ENCODE peak calls at places on chromosomes 11 and 22, in seven cellular contexts. S is upper lobe of right lung, W is HCT116, E is brain microvascular endothelial cell, N is cardiac muscle cell, J is prostate gland, C is tibial artery. K is an unnamed sample. For H3K36me3, the result is how much of the 10 kb centered on the place peaks cover.

GRCh38 chr11:124892131-124892530 is 5.5 kb downstream of the ROBO4 start:
- DNase-seq in S (no peak), W (no peak), E (no peak), N (no peak), J (no peak), C (no peak), K (no peak)

GRCh38 chr11:42315267-42315666 is 855.8 kb upstream of the LRRC4C start:
- DNase-seq in S (no peak), W (no peak), E (peak), N (peak), J (no peak), C (no peak), K (no peak)

GRCh38 chr11:74341926-74342325 is 30.5 kb upstream of the P4HA3 start:
- DNase-seq in S (no peak), W (no peak), E (no peak), N (no peak), J (no peak), C (no peak), K (no peak)

GRCh38 chr22:35785181-35785923 is 67.7 kb downstream of the APOL5 start:
- DNase-seq in S (no peak), W (no peak), E (no peak), N (peak), J (no peak), C (no peak), K (no peak)

GRCh38 chr11:118888398-118888797 is 4.7 kb downstream of the CXCR5 start:
- DNase-seq in S (no peak), W (peak), E (no peak), N (no peak), J (no peak), C (no peak), K (no peak)

GRCh38 chr11:11036185-11037161 is 178.6 kb upstream of the ZBED5 start:
- DNase-seq in S (no peak), W (peak), E (peak), N (peak), J (peak), C (no peak), K (peak)

GRCh38 chr11:10450451-10451398 is 4.3 kb upstream of the AMPD3 start:
- DNase-seq in S (peak), W (peak), E (no peak), N (peak), J (peak), C (no peak), K (no peak)

GRCh38 chr22:37627545-37627944 is 11.9 kb upstream of the SH3BP1 start:
- DNase-seq in S (no peak), W (no peak), E (no peak), N (no peak), J (no peak), C (no peak), K (no peak)

GRCh38 chr11:48022445-48022844 is 42.1 kb downstream of the PTPRJ start:
- DNase-seq in S (no peak), W (no peak), E (no peak), N (no peak), J (no peak), C (no peak), K (no peak)

GRCh38 chr22:21861290-21861848 is 6.1 kb downstream of the MAPK1 start:
- DNase-seq in S (no peak), W (no peak), E (no peak), N (no peak), J (no peak), C (no peak), K (no peak)

GRCh38 chr22:45552580-45553332 is 50.1 kb downstream of the FBLN1 start:
- DNase-seq in S (peak), W (no peak), E (peak), N (peak), J (no peak), C (peak), K (peak)

GRCh38 chr22:28544431-28544868 is 135.2 kb downstream of the TTC28 start:
- DNase-seq in S (no peak), W (no peak), E (peak), N (peak), J (no peak), C (no peak), K (no peak)

GRCh38 chr22:45493286-45493771 is 9.4 kb upstream of the FBLN1 start:
- DNase-seq in S (peak), W (no peak), E (no peak), N (peak), J (no peak), C (peak), K (no peak)

GRCh38 chr11:102309621-102310541 is 7.4 kb upstream of the BIRC3 start:
- DNase-seq in S (no peak), W (no peak), E (no peak), N (no peak), J (no peak), C (no peak), K (no peak)

GRCh38 chr11:5631969-5632635 is 7.3 kb downstream of the TRIM34 start:
- DNase-seq in S (no peak), W (no peak), E (no peak), N (no peak), J (no peak), C (no peak), K (no peak)

GRCh38 chr11:22467741-22468140 is 129.6 kb downstream of the SLC17A6 start:
- DNase-seq in S (no peak), W (no peak), E (no peak), N (no peak), J (no peak), C (no peak), K (no peak)

GRCh38 chr11:46330154-46330886 is 16.9 kb upstream of the DGKZ start:
- DNase-seq in S (no peak), W (no peak), E (no peak), N (peak), J (no peak), C (no peak), K (no peak)

GRCh38 chr22:35381424-35381772 is 502 bp downstream of the HMOX1 start:
- DNase-seq in S (no peak), W (no peak), E (no peak), N (no peak), J (no peak), C (peak), K (no peak)

GRCh38 chr11:74397531-74398243 is 546 bp downstream of the PGM2L1 start:
- DNase-seq in S (peak), W (peak), E (peak), N (peak), J (peak), C (peak), K (no peak)

GRCh38 chr11:117226388-117227385 is 5.2 kb downstream of the PCSK7 start:
- DNase-seq in S (no peak), W (peak), E (no peak), N (peak), J (peak), C (no peak), K (peak)

GRCh38 chr11:115284766-115285165 is 219.4 kb downstream of the CADM1 start:
- DNase-seq in S (no peak), W (no peak), E (no peak), N (no peak), J (no peak), C (no peak), K (no peak)

GRCh38 chr11:9567401-9567800 is 6.1 kb upstream of the WEE1 start:
- DNase-seq in S (no peak), W (no peak), E (no peak), N (no peak), J (no peak), C (no peak), K (no peak)

GRCh38 chr11:46896719-46897406 is 21.5 kb downstream of the LRP4 start:
- DNase-seq in S (no peak), W (peak), E (peak), N (peak), J (no peak), C (no peak), K (no peak)

GRCh38 chr11:78370406-78371172 is 47.0 kb downstream of the GAB2 start:
- DNase-seq in S (no peak), W (no peak), E (peak), N (peak), J (no peak), C (peak), K (no peak)

GRCh38 chr11:10125522-10126133 is 168.4 kb downstream of the SBF2 start:
- DNase-seq in S (no peak), W (no peak), E (no peak), N (peak), J (no peak), C (no peak), K (no peak)

GRCh38 chr11:30984827-30985226 is 384.7 kb downstream of the DCDC1 start:
- DNase-seq in S (no peak), W (no peak), E (no peak), N (no peak), J (no peak), C (no peak), K (no peak)

GRCh38 chr22:46731246-46732040 is 6.6 kb downstream of the CERK start:
- DNase-seq in S (no peak), W (no peak), E (no peak), N (no peak), J (peak), C (no peak), K (no peak)

GRCh38 chr11:26993965-26994446 is at the start of gene FIBIN:
- DNase-seq in S (no peak), W (no peak), E (peak), N (peak), J (no peak), C (peak), K (no peak)

GRCh38 chr11:43913829-43914380 is 28.5 kb upstream of the C11orf96 start:
- DNase-seq in S (no peak), W (no peak), E (no peak), N (no peak), J (no peak), C (no peak), K (no peak)

GRCh38 chr22:32050678-32051515 is 7.8 kb downstream of the SLC5A1 start:
- DNase-seq in S (no peak), W (peak), E (peak), N (peak), J (peak), C (peak), K (peak)

GRCh38 chr11:15884792-15885540 is 471.4 kb downstream of the SOX6 start:
- DNase-seq in S (no peak), W (no peak), E (no peak), N (no peak), J (no peak), C (no peak), K (no peak)

GRCh38 chr11:104799251-104799650 is 99.0 kb downstream of the CASP12 start:
- DNase-seq in S (no peak), W (no peak), E (no peak), N (no peak), J (no peak), C (no peak), K (no peak)

GRCh38 chr11:45687836-45688235 is 22.4 kb upstream of the CHST1 start:
- DNase-seq in S (no peak), W (no peak), E (no peak), N (no peak), J (no peak), C (no peak), K (no peak)

GRCh38 chr11:131095501-131096185 is 179.4 kb upstream of the SNX19 start:
- DNase-seq in S (no peak), W (no peak), E (no peak), N (no peak), J (no peak), C (no peak), K (no peak)

GRCh38 chr11:47946682-47947575 is 33.4 kb upstream of the PTPRJ start:
- DNase-seq in S (peak), W (peak), E (peak), N (peak), J (peak), C (peak), K (peak)

DNA sequence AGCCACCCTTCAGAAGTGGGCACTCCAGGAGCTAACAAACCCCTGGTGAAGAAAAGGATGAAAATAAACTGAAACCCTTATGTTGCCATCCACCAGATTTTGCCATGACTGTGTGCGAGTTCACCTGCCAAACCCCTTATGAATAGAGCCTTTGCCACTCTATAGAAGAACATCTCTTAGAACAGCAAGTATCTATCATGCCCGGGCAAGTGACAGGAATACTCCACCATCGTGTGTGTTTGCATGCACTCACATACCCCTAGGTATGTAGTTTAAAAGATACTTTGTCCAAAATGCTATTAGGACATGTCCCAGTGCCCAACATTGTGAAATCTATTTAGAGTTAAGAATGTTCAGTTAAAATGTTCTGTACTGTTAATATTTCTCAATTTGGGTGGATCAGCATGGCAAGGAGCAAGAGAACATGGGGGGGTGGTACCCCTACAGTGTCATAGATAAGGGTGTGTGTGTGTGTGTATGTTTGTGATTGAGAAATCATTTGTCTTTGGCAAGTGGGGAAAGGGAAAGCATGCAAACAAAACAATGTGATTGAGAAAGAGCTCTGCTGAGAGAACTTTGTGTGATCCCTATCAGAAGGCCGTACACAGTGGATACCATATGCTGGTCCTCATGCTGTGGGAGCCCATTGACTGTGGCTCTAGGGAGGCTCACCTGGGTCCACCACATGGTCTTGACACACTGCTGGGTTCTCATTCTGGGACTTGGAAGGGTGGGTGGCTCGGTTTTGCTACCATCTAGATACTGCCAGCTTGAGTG is 94.9 kb downstream of the ZBTB16 start:
- DNase-seq in S (no peak), W (no peak), E (no peak), N (peak), J (peak), C (peak), K (no peak)
- TF ChIP-seq CTCF in S (no peak), W (no peak), E (no peak), N (no peak), J (no peak), C (no peak), K (no peak)

GRCh38 chr11:65620666-65621065 is 5.1 kb downstream of the PCNX3 start:
- DNase-seq in S (no peak), W (no peak), E (no peak), N (no peak), J (no peak), C (no peak), K (no peak)
- H3K36me3 ChIP-seq in S (half or more), W (under half), E (half or more), N (under half), J (under half), C (half or more), K (under half)

GRCh38 chr11:57674251-57674650 is 6.3 kb downstream of the ZDHHC5 start:
- DNase-seq in S (no peak), W (no peak), E (no peak), N (no peak), J (no peak), C (no peak), K (peak)

GRCh38 chr11:57680552-57680874 is 12.6 kb downstream of the ZDHHC5 start:
- DNase-seq in S (no peak), W (no peak), E (peak), N (peak), J (no peak), C (no peak), K (peak)

GRCh38 chr11:57679396-57679795 is 11.5 kb downstream of the ZDHHC5 start:
- DNase-seq in S (no peak), W (no peak), E (no peak), N (no peak), J (no peak), C (no peak), K (no peak)

GRCh38 chr11:57681168-57681567 is 13.3 kb downstream of the ZDHHC5 start:
- DNase-seq in S (no peak), W (no peak), E (no peak), N (no peak), J (no peak), C (no peak), K (no peak)

DNA sequence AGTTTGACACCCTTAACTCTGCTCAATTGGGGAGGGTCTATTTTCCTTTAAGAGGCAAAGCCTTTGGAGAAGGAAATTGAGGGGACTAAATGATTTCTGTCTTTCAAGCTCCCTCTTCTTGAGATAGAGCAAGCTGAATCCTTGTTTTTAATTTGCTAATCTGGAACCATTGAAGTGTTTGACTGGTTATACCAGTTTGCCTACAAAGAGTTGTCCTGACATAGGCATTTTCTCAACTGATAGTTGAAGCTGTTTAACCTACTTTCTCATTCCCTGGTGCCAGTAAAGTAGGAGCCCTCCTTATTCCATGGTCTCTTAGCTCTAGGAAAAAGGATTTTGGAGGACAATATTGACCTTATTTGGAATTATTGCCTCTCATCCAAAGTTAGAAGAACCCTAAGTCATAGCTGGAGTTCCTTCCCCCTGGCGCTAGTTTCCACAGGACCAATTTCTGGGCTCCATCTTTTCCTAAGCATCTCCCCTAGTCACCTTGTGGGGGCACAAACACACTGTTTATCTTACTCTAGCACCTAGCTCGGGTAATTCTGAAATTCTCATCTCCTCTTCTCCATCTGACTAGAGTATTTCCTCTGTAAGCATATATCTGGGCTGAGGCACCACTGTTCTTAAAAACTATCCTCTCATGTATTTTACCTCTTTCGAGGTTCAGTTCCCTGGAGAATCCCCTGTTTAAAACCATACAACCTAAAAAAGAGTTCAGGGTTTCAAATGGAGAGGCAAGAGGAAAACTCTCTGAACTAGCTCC is 7.4 kb downstream of the ZDHHC5 start:
- DNase-seq in S (no peak), W (no peak), E (no peak), N (no peak), J (no peak), C (no peak), K (no peak)
- H3K4me3 ChIP-seq in S (no peak), W (no peak), E (no peak), N (no peak), J (no peak), C (no peak), K (no peak)

GRCh38 chr11:17770917-17771316 is 36.3 kb downstream of the KCNC1 start:
- DNase-seq in S (no peak), W (no peak), E (no peak), N (peak), J (no peak), C (no peak), K (no peak)

GRCh38 chr11:17769218-17769617 is 34.6 kb downstream of the KCNC1 start:
- DNase-seq in S (no peak), W (no peak), E (no peak), N (no peak), J (no peak), C (no peak), K (no peak)

GRCh38 chr11:17768547-17768946 is 34.0 kb downstream of the KCNC1 start:
- DNase-seq in S (peak), W (no peak), E (no peak), N (no peak), J (no peak), C (no peak), K (no peak)

GRCh38 chr11:17771415-17771814 is 36.8 kb downstream of the KCNC1 start:
- DNase-seq in S (peak), W (no peak), E (no peak), N (no peak), J (no peak), C (no peak), K (no peak)

DNA sequence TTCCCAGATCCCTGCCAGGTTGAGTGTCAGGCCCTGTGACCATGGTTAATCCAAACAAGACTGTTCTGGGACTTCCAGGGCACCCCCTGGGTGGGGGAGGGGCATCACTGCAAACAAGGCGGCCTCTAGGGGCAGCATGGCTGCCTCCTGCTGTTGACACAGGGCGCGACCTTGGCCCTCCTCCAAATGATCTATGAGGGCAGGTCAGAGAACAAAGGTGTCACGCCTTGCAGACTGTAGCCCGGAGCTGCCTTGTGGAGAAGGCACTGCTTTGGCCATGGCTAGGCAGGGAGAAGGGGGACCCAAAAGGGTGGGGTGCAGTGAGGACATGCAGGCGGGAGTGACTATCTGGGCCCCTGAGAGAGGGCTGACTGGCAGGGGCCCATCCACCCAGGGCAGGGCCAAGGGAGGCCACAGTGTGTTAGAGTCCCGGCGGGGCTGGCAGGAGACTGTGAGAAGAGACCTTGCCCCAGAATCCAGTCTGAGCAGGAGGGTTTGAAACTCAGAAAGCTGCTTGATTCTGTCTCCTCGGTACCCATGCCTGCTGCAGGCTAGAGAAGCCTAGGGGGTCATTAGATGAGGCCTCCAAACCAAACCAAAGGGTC is 35.6 kb downstream of the KCNC1 start:
- DNase-seq in S (peak), W (no peak), E (no peak), N (no peak), J (no peak), C (no peak), K (no peak)
- TF ChIP-seq CTCF in S (no peak), W (peak), E (no peak), N (peak), J (no peak), C (no peak), K (peak)

DNA sequence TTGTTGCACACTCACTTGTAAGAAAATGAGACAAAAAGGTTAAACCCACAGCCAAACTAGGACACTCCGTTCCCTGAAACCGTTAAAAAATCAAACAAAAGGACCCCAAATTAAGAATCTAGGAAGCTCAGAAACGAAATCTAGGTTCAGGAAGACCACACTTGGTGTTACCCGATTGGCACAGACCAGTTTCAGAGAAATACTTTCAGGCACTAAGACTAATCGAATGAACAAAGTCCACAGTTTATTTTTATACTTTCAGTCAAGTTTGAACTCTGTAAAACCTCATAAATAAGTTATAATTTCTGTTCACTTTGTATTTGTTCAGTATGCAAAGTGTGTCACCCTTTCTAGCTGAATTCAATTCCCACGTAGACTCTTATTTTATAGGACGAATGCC is 38.8 kb upstream of the TTC12 start:
- DNase-seq in S (no peak), W (no peak), E (no peak), N (no peak), J (no peak), C (no peak), K (no peak)
- H3K36me3 ChIP-seq in S (under half), W (under half), E (under half), N (under half), J (under half), C (under half), K (under half)

GRCh38 chr22:40024201-40025061 is 29.7 kb downstream of the FAM83F start:
- DNase-seq in S (peak), W (peak), E (peak), N (peak), J (peak), C (peak), K (no peak)
- H3K4me3 ChIP-seq in S (no peak), W (no peak), E (no peak), N (no peak), J (no peak), C (no peak), K (no peak)